ENCODE peak calls at places on chromosomes 16 and 17, in five cellular contexts. M is naive thymus-derived CD8-positive, alpha-beta T cell; X is pancreas; C is mesendoderm; A is stimulated activated CD8-positive, alpha-beta memory T cell treated with anti-CD3 and anti-CD28 coated beads, Interleukin-4, amount 100 ng/mL, for 1 hour. B is an unnamed sample.

GRCh38 chr16:20309786-20310185 is 17.5 kb downstream of the GP2 start:
- DNase-seq in A (no peak), C (no peak), M (no peak), X (no peak), B (no peak)

GRCh38 chr16:12403746-12404658 is 399.7 kb downstream of the CPPED1 start:
- DNase-seq in C (no peak), M (no peak), A (no peak), X (no peak), B (no peak)

GRCh38 chr16:8087597-8088279 is 502.6 kb downstream of the TMEM114 start:
- DNase-seq in X (no peak), A (no peak), C (no peak), M (no peak), B (no peak)

GRCh38 chr17:80229011-80229410 is 8.8 kb downstream of the SLC26A11 start:
- DNase-seq in A (no peak), X (no peak), M (no peak), C (no peak), B (no peak)

GRCh38 chr16:11400076-11400475 is 54.8 kb downstream of the RMI2 start:
- DNase-seq in C (no peak), M (no peak), A (no peak), X (peak), B (no peak)

GRCh38 chr16:51416921-51417320 is 265.9 kb upstream of the SALL1 start:
- DNase-seq in M (no peak), A (no peak), X (no peak), C (no peak), B (no peak)

GRCh38 chr17:49555495-49556018 is 20.1 kb upstream of the NXPH3 start:
- DNase-seq in A (no peak), C (no peak), X (peak), M (no peak), B (no peak)

GRCh38 chr16:50671644-50672260 is 9.4 kb downstream of the SNX20 start:
- DNase-seq in C (peak), A (no peak), M (no peak), X (no peak), B (no peak)

GRCh38 chr17:61240851-61241468 is 158.7 kb upstream of the TBX2 start:
- DNase-seq in C (no peak), A (no peak), X (no peak), M (no peak), B (no peak)

GRCh38 chr17:47888293-47888692 is 7.7 kb upstream of the SP2 start:
- DNase-seq in A (no peak), X (no peak), M (no peak), C (no peak), B (no peak)